ENCODE peak calls at places on chromosomes 3 and 15, in four cellular contexts. X is endothelial cell of umbilical vein, W is suprapubic skin, F is upper lobe of right lung. P is an unnamed sample.

GRCh38 chr15:49570672-49571071 is 49.9 kb downstream of the FAM227B start:
- DNase-seq in W (no peak), F (no peak), X (no peak), P (no peak)

GRCh38 chr15:62895905-62896316 is 146.6 kb upstream of the TPM1 start:
- DNase-seq in F (no peak), W (no peak), X (peak; percentile 82), P (peak; percentile 23)

GRCh38 chr3:63324621-63325020 is 46.5 kb downstream of the SYNPR start:
- DNase-seq in X (no peak), F (no peak), W (no peak), P (no peak)

GRCh38 chr15:49145651-49146609 is 9.5 kb downstream of the COPS2 start:
- DNase-seq in F (no peak), X (peak; percentile 90), W (no peak), P (peak; percentile 76)

GRCh38 chr15:77002954-77003912 is 8.3 kb downstream of the PSTPIP1 start:
- DNase-seq in X (no peak), W (no peak), F (peak; percentile 83), P (peak; percentile 93)

GRCh38 chr3:125045965-125046364 is 9.8 kb downstream of the HEG1 start:
- DNase-seq in W (no peak), X (no peak), F (no peak), P (no peak)

GRCh38 chr3:63979093-63979492 is 44.2 kb downstream of the PSMD6 start:
- DNase-seq in F (no peak), X (no peak), W (no peak), P (no peak)

GRCh38 chr3:97197830-97198229 is 383.4 kb downstream of the EPHA6 start:
- DNase-seq in X (no peak), W (no peak), F (no peak), P (no peak)

GRCh38 chr15:88131937-88132336 is 124.6 kb downstream of the NTRK3 start:
- DNase-seq in X (no peak), W (no peak), F (no peak), P (no peak)

GRCh38 chr3:55765398-55765797 is 278.3 kb upstream of the WNT5A start:
- DNase-seq in W (no peak), X (no peak), F (no peak), P (no peak)

GRCh38 chr3:146536681-146537080 is 7.7 kb downstream of the PLSCR1 start:
- DNase-seq in W (no peak), F (no peak), X (peak; percentile 54), P (no peak)

GRCh38 chr15:77144492-77145070 is 73.7 kb upstream of the TSPAN3 start:
- DNase-seq in X (no peak), F (no peak), W (no peak), P (peak; percentile 26)

GRCh38 chr3:101632586-101632985 is 44.3 kb downstream of the ZBTB11 start:
- DNase-seq in X (no peak), W (no peak), F (no peak), P (no peak)

GRCh38 chr3:71493372-71493771 is 90.2 kb downstream of the FOXP1 start:
- DNase-seq in F (no peak), X (no peak), W (no peak), P (no peak)

GRCh38 chr3:112746675-112747276 is 99.9 kb downstream of the CD200R1L start:
- DNase-seq in F (no peak), X (no peak), W (no peak), P (no peak)

GRCh38 chr3:122627301-122627700 is 49.9 kb downstream of the PARP15 start:
- DNase-seq in X (no peak), F (no peak), W (no peak), P (no peak)

GRCh38 chr15:72086010-72086697 is 31.8 kb downstream of the MYO9A start:
- DNase-seq in F (peak; percentile 68), X (no peak), W (no peak), P (no peak)

GRCh38 chr3:134369231-134369741 is 5.0 kb downstream of the AMOTL2 start:
- DNase-seq in X (peak; percentile 97), W (peak; percentile 55), F (peak; percentile 22), P (no peak)

GRCh38 chr3:178100881-178101280 is 435.4 kb upstream of the KCNMB2 start:
- DNase-seq in F (no peak), X (no peak), W (no peak), P (no peak)

GRCh38 chr3:50255251-50255615 is 13.7 kb upstream of the SEMA3B start:
- DNase-seq in W (no peak), X (no peak), F (no peak), P (no peak)

GRCh38 chr3:151309566-151309965 is 7.1 kb downstream of the GPR87 start:
- DNase-seq in W (no peak), F (no peak), X (no peak), P (no peak)

GRCh38 chr15:38308797-38309196 is 56.2 kb downstream of the SPRED1 start:
- DNase-seq in W (no peak), F (no peak), X (no peak), P (no peak)

GRCh38 chr15:65824031-65824743 is 32.1 kb upstream of the DENND4A start:
- DNase-seq in X (peak; percentile 85), W (no peak), F (no peak), P (peak; percentile 72)

GRCh38 chr15:67137319-67137718 is 71.9 kb downstream of the SMAD3 start:
- DNase-seq in F (no peak), X (no peak), W (no peak), P (no peak)

GRCh38 chr3:152843955-152844354 is 9.0 kb downstream of the P2RY1 start:
- DNase-seq in F (no peak), W (no peak), X (no peak), P (no peak)

GRCh38 chr15:101647251-101647650 is 4.9 kb downstream of the TM2D3 start:
- DNase-seq in W (no peak), F (no peak), X (no peak), P (no peak)

GRCh38 chr3:13472286-13472685 is 7.8 kb upstream of the HDAC11 start:
- DNase-seq in X (no peak), W (no peak), F (no peak), P (no peak)

GRCh38 chr3:184323696-184324095 is 9.3 kb downstream of the EIF4G1 start:
- DNase-seq in W (no peak), X (no peak), F (no peak), P (no peak)

GRCh38 chr3:3126477-3127431 is at the start of gene TRNT1:
- DNase-seq in X (peak; percentile 92), F (peak; percentile 98), W (peak; percentile 96), P (peak; percentile 98)

GRCh38 chr15:62163397-62163796 is 1.7 kb downstream of the C2CD4B start:
- DNase-seq in X (peak; percentile 46), W (no peak), F (no peak), P (no peak)

GRCh38 chr3:52704611-52705437 is 767 bp downstream of the GLT8D1 start:
- DNase-seq in F (no peak), W (no peak), X (peak; percentile 36), P (peak; percentile 70)

GRCh38 chr3:180102604-180103003 is 65.9 kb upstream of the PEX5L start:
- DNase-seq in X (no peak), W (no peak), F (no peak), P (no peak)

GRCh38 chr15:80036067-80036466 is 23.4 kb upstream of the ZFAND6 start:
- DNase-seq in F (no peak), X (no peak), W (no peak), P (no peak)

GRCh38 chr15:82646250-82647044 is 716 bp downstream of the CPEB1 start:
- DNase-seq in F (no peak), W (peak; percentile 65), X (no peak), P (no peak)

GRCh38 chr15:82663186-82663600 is 16.0 kb upstream of the CPEB1 start:
- DNase-seq in W (no peak), X (peak; percentile 17), F (no peak), P (peak; percentile 87)

GRCh38 chr3:43053291-43053690 is 52.6 kb downstream of the POMGNT2 start:
- DNase-seq in X (no peak), W (no peak), F (no peak), P (no peak)
- H3K9me3 ChIP-seq in X (no peaks in the 10 kb centered on the region), W (peaks cover 20% of the 10 kb centered on the region), F (peaks cover 10% of the 10 kb centered on the region), P (peaks cover 8% of the 10 kb centered on the region)

DNA sequence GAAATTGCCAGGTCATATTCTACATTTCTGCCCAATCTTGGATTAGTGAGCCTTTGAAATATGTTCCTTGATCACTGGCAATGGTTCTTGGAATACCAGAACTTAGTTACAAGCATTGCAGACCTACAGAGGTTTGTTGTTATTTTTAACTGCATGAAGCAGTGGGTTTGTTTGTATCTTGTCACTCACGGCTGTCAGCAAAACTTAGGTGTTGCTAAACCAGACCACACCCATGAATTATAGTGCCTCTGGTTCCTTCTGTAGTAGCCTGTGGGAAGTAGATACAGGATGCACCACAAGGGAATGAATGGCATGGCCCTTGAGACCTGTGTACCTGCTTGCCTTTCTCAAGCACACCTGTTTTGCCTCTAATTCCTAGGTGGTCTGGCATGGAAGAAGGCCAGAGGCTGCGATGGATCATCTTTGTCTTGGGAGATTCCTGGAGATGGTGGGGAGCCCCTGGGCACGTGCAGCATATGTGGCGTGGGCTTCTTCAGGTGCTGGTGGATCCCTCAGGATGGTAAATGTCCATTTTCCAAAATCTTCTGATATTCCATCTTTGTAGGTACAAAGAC is 138.8 kb downstream of the SNRPN start:
- DNase-seq in F (no peak), W (no peak), X (no peak), P (no peak)
- H3K9me3 ChIP-seq in F (peaks cover 63% of the 10 kb centered on the region), W (peaks cover 46% of the 10 kb centered on the region), X (no peaks in the 10 kb centered on the region), P (peaks cover 16% of the 10 kb centered on the region)

DNA sequence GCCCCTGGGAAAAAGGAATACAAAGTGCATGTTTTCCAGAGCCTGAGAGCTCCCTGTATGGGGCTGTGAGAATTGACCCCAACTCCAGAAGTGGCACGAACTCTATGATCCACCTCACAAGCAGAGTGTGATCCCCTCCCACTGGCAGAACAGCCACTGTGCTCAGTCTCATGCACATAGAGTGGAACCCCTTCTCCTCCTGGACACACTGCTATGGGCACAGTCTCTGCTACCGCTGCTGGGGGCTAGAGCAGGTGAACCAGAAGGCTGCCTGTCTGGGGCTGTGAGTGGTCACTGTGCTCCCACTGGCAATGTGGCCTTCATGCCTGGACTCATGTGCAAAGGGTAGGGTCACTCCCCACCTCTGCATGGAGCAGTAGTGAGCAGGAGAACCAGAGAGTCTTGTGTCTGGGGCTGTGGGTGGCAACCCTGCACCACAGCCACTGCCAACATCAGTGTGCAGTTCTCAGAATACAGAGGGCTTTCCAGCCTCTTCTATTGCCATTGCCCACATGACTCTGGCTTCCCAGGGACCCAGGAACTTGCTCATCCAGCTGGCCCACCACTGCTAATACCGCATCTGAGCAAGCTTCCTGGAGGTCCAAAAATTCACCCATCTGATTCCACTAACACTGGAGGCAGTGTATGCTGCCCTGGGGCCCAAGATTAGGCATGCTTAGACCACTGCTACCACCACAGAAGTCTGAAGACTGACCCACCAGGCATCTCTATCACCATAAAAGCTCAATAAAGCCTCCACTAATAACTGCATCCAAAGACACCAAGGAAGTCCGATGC is 343.7 kb upstream of the SOX14 start:
- DNase-seq in X (no peak), F (no peak), W (no peak), P (no peak)
- H3K9me3 ChIP-seq in X (no peaks in the 10 kb centered on the region), F (no peaks in the 10 kb centered on the region), W (peaks cover 21% of the 10 kb centered on the region), P (peaks cover 14% of the 10 kb centered on the region)

DNA sequence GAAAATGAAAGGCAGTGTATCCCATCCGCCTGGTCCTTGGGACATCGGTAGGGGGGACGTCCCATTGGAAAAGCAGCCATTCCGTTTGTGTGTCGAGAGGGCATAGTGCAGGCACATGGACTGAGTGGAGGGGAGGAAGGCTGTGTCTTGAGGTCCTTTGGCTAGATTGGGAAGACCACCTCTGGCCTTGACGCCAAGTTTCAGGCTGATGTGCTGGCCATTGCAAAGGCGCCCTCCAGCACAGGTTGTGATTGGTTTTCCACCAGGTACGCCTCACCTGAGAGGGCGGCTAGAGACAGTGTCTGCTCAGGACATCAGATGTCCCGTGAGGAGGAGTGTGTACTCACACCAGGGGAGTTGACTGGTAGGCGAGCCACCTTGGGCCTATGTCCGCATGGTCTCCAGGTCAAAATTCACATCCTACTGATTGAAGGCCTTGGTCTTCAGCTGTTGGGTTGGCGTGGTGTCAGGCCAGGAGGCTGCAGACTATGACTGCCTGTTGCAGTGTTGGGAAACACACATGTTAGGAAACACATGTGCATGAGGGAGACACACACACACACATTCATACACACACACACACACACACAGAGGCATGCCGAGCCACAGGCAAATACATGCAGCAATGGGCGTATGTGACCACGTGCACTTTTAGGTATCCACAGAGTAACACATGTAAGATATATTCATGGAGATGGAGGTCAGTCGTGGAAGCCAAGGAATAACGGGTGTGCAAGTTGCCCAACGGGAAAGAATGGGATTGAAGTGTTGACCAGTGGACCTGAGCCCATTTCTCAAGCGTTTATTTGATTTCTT is 98.4 kb downstream of the SNRPN start:
- DNase-seq in W (no peak), X (no peak), F (peak; percentile 32), P (no peak)
- H3K9me3 ChIP-seq in W (peaks cover 97% of the 10 kb centered on the region), X (peaks cover 57% of the 10 kb centered on the region), F (peaks cover 92% of the 10 kb centered on the region), P (peaks cover 84% of the 10 kb centered on the region)